ENCODE peak calls at places on chromosomes 12 and 14, in five cellular contexts. A is IMR-90, F is H1, J is mesenchymal stem cell, O is neuronal stem cell. S is an unnamed sample.

GRCh38 chr12:122669397-122670070 is 33.6 kb downstream of the HCAR2 start:
- DNase-seq in A (peak; percentile 66), F (no peak), J (peak; percentile 28), O (no peak), S (no peak)

GRCh38 chr12:88505696-88506095 is 74.6 kb downstream of the KITLG start:
- DNase-seq in A (peak; percentile 17), F (no peak), J (no peak), O (no peak), S (no peak)

GRCh38 chr12:110531741-110532333 is 29.7 kb downstream of the RAD9B start:
- DNase-seq in A (peak; percentile 53), F (no peak), J (peak; percentile 48), O (no peak), S (no peak)

GRCh38 chr12:106082216-106083175 is 56.3 kb downstream of the NUAK1 start:
- DNase-seq in A (peak; percentile 73), F (no peak), J (peak; percentile 99), O (no peak), S (no peak)

GRCh38 chr12:52691076-52691764 is 11.0 kb upstream of the KRT1 start:
- DNase-seq in A (no peak), F (peak; percentile 68), J (no peak), O (no peak), S (peak; percentile 54)

GRCh38 chr12:132222096-132222807 is 78.0 kb downstream of the NOC4L start:
- DNase-seq in A (peak; percentile 2), F (no peak), J (peak; percentile 6), O (peak; percentile 44), S (no peak)

GRCh38 chr12:50195832-50196231 is 28.7 kb upstream of the CERS5 start:
- DNase-seq in A (no peak), F (no peak), J (no peak), O (no peak), S (no peak)

GRCh38 chr12:68400231-68400829 is 68.2 kb upstream of the MDM1 start:
- DNase-seq in A (no peak), F (no peak), J (no peak), O (no peak), S (no peak)

GRCh38 chr14:71358209-71358931 is 451.1 kb downstream of the PCNX1 start:
- DNase-seq in A (peak; percentile 82), F (no peak), J (peak; percentile 32), O (no peak), S (no peak)

GRCh38 chr14:37590096-37590809 is 4.8 kb downstream of the FOXA1 start:
- DNase-seq in A (no peak), F (no peak), J (peak; percentile 3), O (no peak), S (no peak)

GRCh38 chr12:118061876-118062791 is 1.2 kb upstream of the WSB2 start:
- DNase-seq in A (peak; percentile 58), F (peak; percentile 73), J (peak; percentile 69), O (peak; percentile 35), S (peak; percentile 80)

GRCh38 chr14:68668028-68668427 is 124.8 kb downstream of the ZFP36L1 start:
- DNase-seq in A (no peak), F (no peak), J (no peak), O (no peak), S (no peak)

GRCh38 chr12:47885012-47885501 is 19.7 kb downstream of the VDR start:
- DNase-seq in A (no peak), F (no peak), J (no peak), O (no peak), S (no peak)

GRCh38 chr12:54991161-54991991 is 6.8 kb upstream of the TESPA1 start:
- DNase-seq in A (no peak), F (no peak), J (no peak), O (no peak), S (no peak)

GRCh38 chr12:22410497-22410896 is 76.0 kb upstream of the ST8SIA1 start:
- DNase-seq in A (no peak), F (no peak), J (no peak), O (no peak), S (no peak)

GRCh38 chr12:1821805-1822204 is 1.4 kb downstream of the LRTM2 start:
- DNase-seq in A (no peak), F (no peak), J (no peak), O (no peak), S (no peak)

GRCh38 chr12:65414526-65414925 is 136.0 kb downstream of the MSRB3 start:
- DNase-seq in A (peak; percentile 36), F (no peak), J (peak; percentile 17), O (no peak), S (no peak)

GRCh38 chr12:15732341-15733061 is 56.7 kb downstream of the EPS8 start:
- DNase-seq in A (no peak), F (no peak), J (peak; percentile 47), O (no peak), S (no peak)

GRCh38 chr12:6854036-6854435 is 2.1 kb downstream of the USP5 start:
- DNase-seq in A (no peak), F (no peak), J (no peak), O (no peak), S (no peak)

GRCh38 chr14:24324024-24324423 is 10.8 kb downstream of the ADCY4 start:
- DNase-seq in A (no peak), F (no peak), J (no peak), O (no peak), S (no peak)

GRCh38 chr14:58882577-58883018 is 244.8 kb downstream of the DACT1 start:
- DNase-seq in A (peak; percentile 67), F (no peak), J (peak; percentile 52), O (no peak), S (no peak)

GRCh38 chr12:97275261-97276197 is 187.1 kb upstream of the RMST start:
- DNase-seq in A (no peak), F (peak; percentile 48), J (no peak), O (peak; percentile 92), S (peak; percentile 39)

GRCh38 chr12:99746538-99746937 is 99.0 kb downstream of the GARIN6 start:
- DNase-seq in A (no peak), F (no peak), J (no peak), O (no peak), S (no peak)

GRCh38 chr12:105253882-105254513 is 18.0 kb upstream of the APPL2 start:
- DNase-seq in A (peak; percentile 73), F (no peak), J (peak; percentile 73), O (no peak), S (no peak)

GRCh38 chr12:20487519-20487918 is 119.2 kb downstream of the PDE3A start:
- DNase-seq in A (no peak), F (no peak), J (no peak), O (no peak), S (no peak)

GRCh38 chr14:44971459-44971858 is 9.5 kb downstream of the TOGARAM1 start:
- DNase-seq in A (no peak), F (no peak), J (no peak), O (no peak), S (no peak)

GRCh38 chr14:93163570-93163969 is 21.1 kb downstream of the MOAP1 start:
- DNase-seq in A (no peak), F (no peak), J (no peak), O (no peak), S (no peak)

GRCh38 chr12:116827432-116827831 is 53.8 kb downstream of the HRK start:
- DNase-seq in A (no peak), F (no peak), J (no peak), O (no peak), S (no peak)

GRCh38 chr14:91390165-91390778 is 27.3 kb downstream of the CCDC88C start:
- DNase-seq in A (no peak), F (no peak), J (no peak), O (no peak), S (no peak)

GRCh38 chr14:100749967-100750597 is 23.4 kb downstream of the DLK1 start:
- DNase-seq in A (no peak), F (no peak), J (no peak), O (no peak), S (peak; percentile 1)

GRCh38 chr12:121371404-121371803 is 19.2 kb upstream of the ANAPC5 start:
- DNase-seq in A (no peak), F (no peak), J (no peak), O (no peak), S (no peak)

GRCh38 chr12:76637807-76638206 is 78.2 kb upstream of the OSBPL8 start:
- DNase-seq in A (peak; percentile 76), F (no peak), J (peak; percentile 20), O (no peak), S (no peak)

GRCh38 chr14:36662543-36663403 is 1.1 kb downstream of the PAX9 start:
- DNase-seq in A (no peak), F (peak; percentile 77), J (peak; percentile 45), O (no peak), S (peak; percentile 59)

DNA sequence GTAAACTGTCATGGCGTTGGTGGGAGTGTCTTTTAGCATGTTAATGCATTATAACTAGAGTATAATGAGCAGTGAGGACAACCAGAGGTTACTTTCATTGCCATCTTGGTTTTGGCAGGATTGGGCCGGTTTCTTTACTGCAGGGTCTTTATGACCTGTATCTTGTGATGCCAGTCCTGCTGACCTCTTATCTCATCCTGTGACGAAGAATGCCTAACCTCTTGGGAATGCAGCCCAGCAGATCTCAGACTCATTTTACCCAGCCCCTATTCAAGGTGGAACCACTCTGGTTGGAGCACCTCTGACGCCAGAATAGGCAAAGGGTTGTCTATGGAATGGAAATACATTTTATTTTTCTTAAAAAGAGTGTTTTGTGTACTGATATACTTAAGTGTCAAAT is 113.9 kb downstream of the OTOGL start:
- DNase-seq in A (no peak), F (no peak), J (no peak), O (no peak), S (no peak)
- H2BK5ac ChIP-seq in A (no peak overlapping the region), F (no peak overlapping the region), J (no peak overlapping the region), O (no peak overlapping the region), S (no peak overlapping the region)

GRCh38 chr14:105324080-105324778 is 9.7 kb downstream of the PACS2 start:
- DNase-seq in A (no peak), F (peak; percentile 48), J (no peak), O (no peak), S (no peak)

GRCh38 chr14:105325716-105326567 is 11.4 kb downstream of the PACS2 start:
- DNase-seq in A (no peak), F (no peak), J (no peak), O (no peak), S (no peak)

GRCh38 chr14:105325303-105325702 is 10.8 kb downstream of the PACS2 start:
- DNase-seq in A (no peak), F (no peak), J (no peak), O (no peak), S (no peak)

GRCh38 chr14:105323663-105324062 is 9.1 kb downstream of the PACS2 start:
- DNase-seq in A (no peak), F (no peak), J (no peak), O (no peak), S (no peak)

GRCh38 chr14:105324871-105325270 is 10.3 kb downstream of the PACS2 start:
- DNase-seq in A (no peak), F (no peak), J (no peak), O (no peak), S (no peak)
- H2AFZ ChIP-seq in A (no peak overlapping the region), F (no peak overlapping the region), J (no peak overlapping the region), O (no peak overlapping the region), S (no peak overlapping the region)

GRCh38 chr14:60093088-60093487 is 1.4 kb downstream of the PCNX4 start:
- DNase-seq in A (no peak), F (no peak), J (peak; percentile 38), O (no peak), S (no peak)
- H4K8ac ChIP-seq in A (peak overlapping the region; percentile 97), F (no peak overlapping the region), J (no peak overlapping the region), O (no peak overlapping the region), S (no peak overlapping the region)

GRCh38 chr14:74570696-74571095 is 41.3 kb downstream of the LTBP2 start:
- DNase-seq in A (no peak), F (no peak), J (no peak), O (no peak), S (no peak)
- H2BK5ac ChIP-seq in A (peak overlapping the region; percentile 100), F (no peak overlapping the region), J (peak overlapping the region; percentile 99), O (no peak overlapping the region), S (no peak overlapping the region)

S was measured in H9.